ENCODE peak calls at places on chromosomes 4 and X, in seven cellular contexts. One of them, this sample, is unnamed. For H3K27me3, the result is how much of the 10 kb centered on the place peaks cover.

GRCh38 chr4:167219090-167219489 is 15.2 kb downstream of the SPOCK3 start:
- DNase-seq in gastrocnemius medialis: no peak
- DNase-seq in endodermal cell: no peak
- DNase-seq in psoas muscle: no peak
- DNase-seq in GM12878: no peak
- DNase-seq in CD8-positive, alpha-beta T cell: no peak
- DNase-seq in right lobe of liver: no peak
- DNase-seq in this sample: no peak

GRCh38 chrX:53316121-53316859 is 34.9 kb upstream of the IQSEC2 start:
- DNase-seq in psoas muscle: no peak
- DNase-seq in gastrocnemius medialis: no peak
- DNase-seq in GM12878: no peak
- DNase-seq in endodermal cell: peak
- DNase-seq in right lobe of liver: no peak
- DNase-seq in CD8-positive, alpha-beta T cell: no peak
- DNase-seq in this sample: no peak

GRCh38 chrX:42686706-42687105 is 91.3 kb downstream of the PPP1R2C start:
- DNase-seq in endodermal cell: no peak
- DNase-seq in CD8-positive, alpha-beta T cell: no peak
- DNase-seq in gastrocnemius medialis: no peak
- DNase-seq in psoas muscle: no peak
- DNase-seq in GM12878: no peak
- DNase-seq in right lobe of liver: no peak
- DNase-seq in this sample: no peak

GRCh38 chr4:72712997-72713396 is 144.0 kb upstream of the ADAMTS3 start:
- DNase-seq in psoas muscle: no peak
- DNase-seq in gastrocnemius medialis: no peak
- DNase-seq in GM12878: no peak
- DNase-seq in CD8-positive, alpha-beta T cell: no peak
- DNase-seq in right lobe of liver: no peak
- DNase-seq in endodermal cell: no peak
- DNase-seq in this sample: no peak

GRCh38 chr4:43394976-43395375 is 502.5 kb downstream of the GRXCR1 start:
- DNase-seq in CD8-positive, alpha-beta T cell: no peak
- DNase-seq in gastrocnemius medialis: no peak
- DNase-seq in right lobe of liver: no peak
- DNase-seq in GM12878: no peak
- DNase-seq in endodermal cell: no peak
- DNase-seq in psoas muscle: no peak
- DNase-seq in this sample: no peak

GRCh38 chr4:48854982-48855381 is 24.1 kb downstream of the OCIAD1 start:
- DNase-seq in endodermal cell: no peak
- DNase-seq in psoas muscle: no peak
- DNase-seq in right lobe of liver: no peak
- DNase-seq in GM12878: no peak
- DNase-seq in gastrocnemius medialis: no peak
- DNase-seq in CD8-positive, alpha-beta T cell: no peak
- DNase-seq in this sample: no peak

GRCh38 chr4:82044141-82044993 is 329.4 kb downstream of the HNRNPD start:
- DNase-seq in right lobe of liver: peak
- DNase-seq in GM12878: no peak
- DNase-seq in endodermal cell: peak
- DNase-seq in CD8-positive, alpha-beta T cell: no peak
- DNase-seq in gastrocnemius medialis: peak
- DNase-seq in psoas muscle: peak
- DNase-seq in this sample: peak

GRCh38 chr4:11138964-11139363 is 289.7 kb downstream of the HS3ST1 start:
- DNase-seq in psoas muscle: no peak
- DNase-seq in GM12878: peak
- DNase-seq in CD8-positive, alpha-beta T cell: no peak
- DNase-seq in gastrocnemius medialis: no peak
- DNase-seq in endodermal cell: no peak
- DNase-seq in right lobe of liver: no peak
- DNase-seq in this sample: no peak

GRCh38 chrX:17655232-17656034 is 81.9 kb upstream of the SCML1 start:
- DNase-seq in GM12878: no peak
- DNase-seq in right lobe of liver: no peak
- DNase-seq in CD8-positive, alpha-beta T cell: no peak
- DNase-seq in psoas muscle: no peak
- DNase-seq in endodermal cell: peak
- DNase-seq in gastrocnemius medialis: no peak
- DNase-seq in this sample: no peak

GRCh38 chrX:113058634-113059033 is 218.0 kb upstream of the AMOT start:
- DNase-seq in GM12878: peak
- DNase-seq in right lobe of liver: no peak
- DNase-seq in endodermal cell: no peak
- DNase-seq in gastrocnemius medialis: no peak
- DNase-seq in CD8-positive, alpha-beta T cell: no peak
- DNase-seq in psoas muscle: no peak
- DNase-seq in this sample: no peak

GRCh38 chr4:184889683-184890082 is 63.9 kb upstream of the ACSL1 start:
- DNase-seq in CD8-positive, alpha-beta T cell: no peak
- DNase-seq in right lobe of liver: no peak
- DNase-seq in psoas muscle: no peak
- DNase-seq in gastrocnemius medialis: no peak
- DNase-seq in GM12878: no peak
- DNase-seq in endodermal cell: no peak
- DNase-seq in this sample: no peak

GRCh38 chrX:68307767-68308166 is 125.5 kb downstream of the OPHN1 start:
- DNase-seq in CD8-positive, alpha-beta T cell: no peak
- DNase-seq in GM12878: no peak
- DNase-seq in psoas muscle: no peak
- DNase-seq in right lobe of liver: no peak
- DNase-seq in gastrocnemius medialis: no peak
- DNase-seq in endodermal cell: no peak
- DNase-seq in this sample: no peak

GRCh38 chr4:101784957-101785356 is 5.6 kb upstream of the BANK1 start:
- DNase-seq in gastrocnemius medialis: no peak
- DNase-seq in right lobe of liver: no peak
- DNase-seq in GM12878: no peak
- DNase-seq in endodermal cell: no peak
- DNase-seq in psoas muscle: no peak
- DNase-seq in CD8-positive, alpha-beta T cell: no peak
- DNase-seq in this sample: no peak

GRCh38 chr4:150136036-150136435 is 57.8 kb downstream of the DCLK2 start:
- DNase-seq in endodermal cell: no peak
- DNase-seq in right lobe of liver: no peak
- DNase-seq in psoas muscle: no peak
- DNase-seq in CD8-positive, alpha-beta T cell: no peak
- DNase-seq in GM12878: no peak
- DNase-seq in gastrocnemius medialis: no peak
- DNase-seq in this sample: no peak

GRCh38 chr4:24070117-24070516 is 180.3 kb upstream of the PPARGC1A start:
- DNase-seq in GM12878: no peak
- DNase-seq in CD8-positive, alpha-beta T cell: no peak
- DNase-seq in gastrocnemius medialis: no peak
- DNase-seq in endodermal cell: no peak
- DNase-seq in psoas muscle: no peak
- DNase-seq in right lobe of liver: no peak
- DNase-seq in this sample: no peak

GRCh38 chr4:24032371-24032989 is 142.6 kb upstream of the PPARGC1A start:
- DNase-seq in CD8-positive, alpha-beta T cell: no peak
- DNase-seq in GM12878: no peak
- DNase-seq in psoas muscle: no peak
- DNase-seq in endodermal cell: peak
- DNase-seq in gastrocnemius medialis: peak
- DNase-seq in right lobe of liver: no peak
- DNase-seq in this sample: no peak

GRCh38 chr4:25234390-25235367 is 846 bp downstream of the PI4K2B start:
- DNase-seq in right lobe of liver: peak
- DNase-seq in GM12878: peak
- DNase-seq in endodermal cell: peak
- DNase-seq in psoas muscle: peak
- DNase-seq in gastrocnemius medialis: peak
- DNase-seq in CD8-positive, alpha-beta T cell: no peak
- DNase-seq in this sample: peak

GRCh38 chrX:101037231-101037630 is 14.7 kb downstream of the TRMT2B start:
- DNase-seq in CD8-positive, alpha-beta T cell: no peak
- DNase-seq in endodermal cell: no peak
- DNase-seq in gastrocnemius medialis: no peak
- DNase-seq in right lobe of liver: no peak
- DNase-seq in psoas muscle: no peak
- DNase-seq in GM12878: no peak
- DNase-seq in this sample: no peak

GRCh38 chr4:168803727-168804126 is 206.3 kb downstream of the CBR4 start:
- DNase-seq in psoas muscle: no peak
- DNase-seq in right lobe of liver: no peak
- DNase-seq in gastrocnemius medialis: no peak
- DNase-seq in GM12878: no peak
- DNase-seq in endodermal cell: peak
- DNase-seq in CD8-positive, alpha-beta T cell: no peak
- DNase-seq in this sample: no peak

GRCh38 chrX:375181-376036 is 11.3 kb downstream of the PPP2R3B start:
- DNase-seq in psoas muscle: peak
- DNase-seq in GM12878: no peak
- DNase-seq in endodermal cell: no peak
- DNase-seq in right lobe of liver: no peak
- DNase-seq in gastrocnemius medialis: no peak
- DNase-seq in CD8-positive, alpha-beta T cell: no peak
- DNase-seq in this sample: no peak

GRCh38 chr4:140300271-140300970 is 73.0 kb upstream of the SCOC start:
- DNase-seq in psoas muscle: no peak
- DNase-seq in gastrocnemius medialis: no peak
- DNase-seq in CD8-positive, alpha-beta T cell: no peak
- DNase-seq in GM12878: no peak
- DNase-seq in right lobe of liver: no peak
- DNase-seq in endodermal cell: peak
- DNase-seq in this sample: no peak

GRCh38 chrX:13906103-13906502 is 89.2 kb upstream of the GPM6B start:
- DNase-seq in gastrocnemius medialis: no peak
- DNase-seq in endodermal cell: no peak
- DNase-seq in CD8-positive, alpha-beta T cell: no peak
- DNase-seq in psoas muscle: no peak
- DNase-seq in right lobe of liver: no peak
- DNase-seq in GM12878: no peak
- DNase-seq in this sample: no peak

GRCh38 chr4:97720869-97721432 is 422.3 kb downstream of the STPG2 start:
- DNase-seq in psoas muscle: no peak
- DNase-seq in gastrocnemius medialis: no peak
- DNase-seq in endodermal cell: no peak
- DNase-seq in GM12878: no peak
- DNase-seq in right lobe of liver: no peak
- DNase-seq in CD8-positive, alpha-beta T cell: no peak
- DNase-seq in this sample: no peak
- TF ChIP-seq CTCF in psoas muscle: peak
- TF ChIP-seq CTCF in gastrocnemius medialis: no peak
- TF ChIP-seq CTCF in endodermal cell: peak
- TF ChIP-seq CTCF in GM12878: no peak
- TF ChIP-seq CTCF in right lobe of liver: peak
- TF ChIP-seq CTCF in CD8-positive, alpha-beta T cell: no peak
- TF ChIP-seq CTCF in this sample: no peak

DNA sequence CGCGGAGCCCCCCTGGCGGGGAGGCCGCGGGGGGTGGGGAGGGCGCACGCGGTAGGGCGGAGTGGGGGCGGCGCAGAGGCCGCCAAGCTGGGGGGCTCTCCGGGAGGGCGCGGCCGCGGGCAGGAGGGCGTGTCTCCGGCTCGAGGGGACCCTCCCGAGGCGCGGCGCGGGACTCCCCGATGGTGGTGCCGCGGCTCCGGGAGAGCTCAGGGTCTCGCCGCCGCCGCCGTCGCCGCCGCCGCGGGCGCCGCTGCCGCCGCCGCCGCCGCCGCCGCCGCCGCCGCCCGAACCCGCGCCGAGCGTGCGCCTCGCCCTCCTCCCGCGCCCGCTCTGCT is at the start of gene PTCHD1:
- DNase-seq in psoas muscle: no peak
- DNase-seq in endodermal cell: no peak
- DNase-seq in gastrocnemius medialis: no peak
- DNase-seq in GM12878: no peak
- DNase-seq in right lobe of liver: no peak
- DNase-seq in CD8-positive, alpha-beta T cell: no peak
- DNase-seq in this sample: no peak
- H3K4me3 ChIP-seq in psoas muscle: peak
- H3K4me3 ChIP-seq in endodermal cell: peak
- H3K4me3 ChIP-seq in gastrocnemius medialis: peak
- H3K4me3 ChIP-seq in GM12878: no peak
- H3K4me3 ChIP-seq in right lobe of liver: no peak
- H3K4me3 ChIP-seq in CD8-positive, alpha-beta T cell: no peak
- H3K4me3 ChIP-seq in this sample: no peak

GRCh38 chrX:110944323-110944761 is 148.7 kb upstream of the CHRDL1 start:
- DNase-seq in gastrocnemius medialis: no peak
- DNase-seq in GM12878: no peak
- DNase-seq in right lobe of liver: no peak
- DNase-seq in psoas muscle: peak
- DNase-seq in CD8-positive, alpha-beta T cell: no peak
- DNase-seq in endodermal cell: peak
- DNase-seq in this sample: no peak

GRCh38 chrX:110944793-110945466 is 149.3 kb upstream of the CHRDL1 start:
- DNase-seq in gastrocnemius medialis: no peak
- DNase-seq in GM12878: no peak
- DNase-seq in psoas muscle: no peak
- DNase-seq in right lobe of liver: no peak
- DNase-seq in CD8-positive, alpha-beta T cell: no peak
- DNase-seq in endodermal cell: peak
- DNase-seq in this sample: no peak

GRCh38 chrX:110941906-110942305 is 146.3 kb upstream of the CHRDL1 start:
- DNase-seq in right lobe of liver: no peak
- DNase-seq in CD8-positive, alpha-beta T cell: no peak
- DNase-seq in GM12878: no peak
- DNase-seq in endodermal cell: no peak
- DNase-seq in psoas muscle: no peak
- DNase-seq in gastrocnemius medialis: no peak
- DNase-seq in this sample: no peak

GRCh38 chrX:110938977-110939732 is 143.5 kb upstream of the CHRDL1 start:
- DNase-seq in CD8-positive, alpha-beta T cell: no peak
- DNase-seq in gastrocnemius medialis: no peak
- DNase-seq in right lobe of liver: no peak
- DNase-seq in endodermal cell: no peak
- DNase-seq in GM12878: no peak
- DNase-seq in psoas muscle: no peak
- DNase-seq in this sample: no peak
- H3K27me3 ChIP-seq in CD8-positive, alpha-beta T cell: under half
- H3K27me3 ChIP-seq in gastrocnemius medialis: under half
- H3K27me3 ChIP-seq in right lobe of liver: under half
- H3K27me3 ChIP-seq in endodermal cell: under half
- H3K27me3 ChIP-seq in GM12878: under half
- H3K27me3 ChIP-seq in psoas muscle: under half
- H3K27me3 ChIP-seq in this sample: under half

DNA sequence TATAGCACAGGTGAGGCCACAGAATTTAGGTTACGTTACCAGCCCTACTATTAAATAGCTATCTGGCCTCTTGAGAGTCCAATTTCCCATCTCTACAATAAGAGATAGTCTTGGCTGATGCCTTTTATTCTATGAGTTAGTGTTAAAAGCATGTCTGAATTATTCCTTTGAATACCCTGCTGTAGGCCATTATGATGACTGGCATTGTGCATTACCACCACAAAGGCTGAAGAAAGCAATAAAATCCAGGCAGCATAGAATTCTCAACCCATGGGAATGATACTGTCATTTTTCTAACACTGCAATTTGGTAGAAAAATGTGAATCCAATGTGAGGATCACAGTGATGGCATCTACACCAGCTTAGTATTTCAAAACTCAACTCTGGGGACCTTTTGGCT is 51.4 kb downstream of the OTC start:
- DNase-seq in endodermal cell: no peak
- DNase-seq in gastrocnemius medialis: no peak
- DNase-seq in GM12878: no peak
- DNase-seq in right lobe of liver: no peak
- DNase-seq in CD8-positive, alpha-beta T cell: no peak
- DNase-seq in psoas muscle: no peak
- DNase-seq in this sample: no peak
- TF ChIP-seq CTCF in endodermal cell: no peak
- TF ChIP-seq CTCF in gastrocnemius medialis: no peak
- TF ChIP-seq CTCF in GM12878: no peak
- TF ChIP-seq CTCF in right lobe of liver: no peak
- TF ChIP-seq CTCF in CD8-positive, alpha-beta T cell: no peak
- TF ChIP-seq CTCF in psoas muscle: no peak
- TF ChIP-seq CTCF in this sample: no peak

GRCh38 chr4:28373601-28374000 is 1513.0 kb downstream of the STIM2 start:
- DNase-seq in GM12878: no peak
- DNase-seq in gastrocnemius medialis: no peak
- DNase-seq in right lobe of liver: no peak
- DNase-seq in CD8-positive, alpha-beta T cell: no peak
- DNase-seq in psoas muscle: no peak
- DNase-seq in endodermal cell: no peak
- DNase-seq in this sample: no peak
- H3K4me3 ChIP-seq in GM12878: no peak
- H3K4me3 ChIP-seq in gastrocnemius medialis: no peak
- H3K4me3 ChIP-seq in right lobe of liver: no peak
- H3K4me3 ChIP-seq in CD8-positive, alpha-beta T cell: no peak
- H3K4me3 ChIP-seq in psoas muscle: no peak
- H3K4me3 ChIP-seq in endodermal cell: no peak
- H3K4me3 ChIP-seq in this sample: no peak